ENCODE peak calls at places on chromosomes 3 and 15, in four cellular contexts. One of them, this sample, is unnamed.

GRCh38 chr15:53978248-53978906 is at the start of gene UNC13C:
- DNase-seq in NCI-H1694 treated with DMSO at 0.1 percent for 48 hours: no peak
- DNase-seq in WTC11: peak
- DNase-seq in activated CD4-positive, alpha-beta T cell treated with anti-CD3 and anti-CD28 coated beads, Interleukin-2, amount 50 U/mL, for 24 hours: no peak
- DNase-seq in this sample: peak

GRCh38 chr3:113254171-113254947 is 43.0 kb downstream of the BOC start:
- DNase-seq in activated CD4-positive, alpha-beta T cell treated with anti-CD3 and anti-CD28 coated beads, Interleukin-2, amount 50 U/mL, for 24 hours: no peak
- DNase-seq in NCI-H1694 treated with DMSO at 0.1 percent for 48 hours: no peak
- DNase-seq in WTC11: no peak
- DNase-seq in this sample: no peak

GRCh38 chr3:108289159-108289558 is 7.2 kb upstream of the HHLA2 start:
- DNase-seq in activated CD4-positive, alpha-beta T cell treated with anti-CD3 and anti-CD28 coated beads, Interleukin-2, amount 50 U/mL, for 24 hours: no peak
- DNase-seq in WTC11: no peak
- DNase-seq in NCI-H1694 treated with DMSO at 0.1 percent for 48 hours: no peak
- DNase-seq in this sample: no peak

GRCh38 chr3:195212749-195213085 is 58.2 kb downstream of the XXYLT1 start:
- DNase-seq in NCI-H1694 treated with DMSO at 0.1 percent for 48 hours: no peak
- DNase-seq in activated CD4-positive, alpha-beta T cell treated with anti-CD3 and anti-CD28 coated beads, Interleukin-2, amount 50 U/mL, for 24 hours: no peak
- DNase-seq in WTC11: no peak
- DNase-seq in this sample: no peak

GRCh38 chr3:145939431-145939830 is 221.6 kb downstream of the PLOD2 start:
- DNase-seq in WTC11: no peak
- DNase-seq in NCI-H1694 treated with DMSO at 0.1 percent for 48 hours: no peak
- DNase-seq in activated CD4-positive, alpha-beta T cell treated with anti-CD3 and anti-CD28 coated beads, Interleukin-2, amount 50 U/mL, for 24 hours: no peak
- DNase-seq in this sample: no peak

GRCh38 chr15:74053497-74053896 is 28.9 kb downstream of the GOLGA6A start:
- DNase-seq in NCI-H1694 treated with DMSO at 0.1 percent for 48 hours: no peak
- DNase-seq in WTC11: no peak
- DNase-seq in activated CD4-positive, alpha-beta T cell treated with anti-CD3 and anti-CD28 coated beads, Interleukin-2, amount 50 U/mL, for 24 hours: no peak
- DNase-seq in this sample: no peak

GRCh38 chr3:171393032-171393744 is 67.0 kb downstream of the TNIK start:
- DNase-seq in WTC11: peak
- DNase-seq in NCI-H1694 treated with DMSO at 0.1 percent for 48 hours: no peak
- DNase-seq in activated CD4-positive, alpha-beta T cell treated with anti-CD3 and anti-CD28 coated beads, Interleukin-2, amount 50 U/mL, for 24 hours: no peak
- DNase-seq in this sample: peak

GRCh38 chr15:67818464-67818863 is 6.8 kb upstream of the SKOR1 start:
- DNase-seq in NCI-H1694 treated with DMSO at 0.1 percent for 48 hours: no peak
- DNase-seq in WTC11: peak
- DNase-seq in activated CD4-positive, alpha-beta T cell treated with anti-CD3 and anti-CD28 coated beads, Interleukin-2, amount 50 U/mL, for 24 hours: no peak
- DNase-seq in this sample: no peak

GRCh38 chr3:144586382-144586781 is 614.8 kb downstream of the DIPK2A start:
- DNase-seq in NCI-H1694 treated with DMSO at 0.1 percent for 48 hours: no peak
- DNase-seq in activated CD4-positive, alpha-beta T cell treated with anti-CD3 and anti-CD28 coated beads, Interleukin-2, amount 50 U/mL, for 24 hours: no peak
- DNase-seq in WTC11: no peak
- DNase-seq in this sample: no peak

GRCh38 chr3:187261541-187261969 is 30.0 kb downstream of the MASP1 start:
- DNase-seq in NCI-H1694 treated with DMSO at 0.1 percent for 48 hours: no peak
- DNase-seq in activated CD4-positive, alpha-beta T cell treated with anti-CD3 and anti-CD28 coated beads, Interleukin-2, amount 50 U/mL, for 24 hours: no peak
- DNase-seq in WTC11: no peak
- DNase-seq in this sample: no peak

GRCh38 chr3:146265720-146266119 is 14.8 kb upstream of the PLSCR4 start:
- DNase-seq in NCI-H1694 treated with DMSO at 0.1 percent for 48 hours: no peak
- DNase-seq in WTC11: no peak
- DNase-seq in activated CD4-positive, alpha-beta T cell treated with anti-CD3 and anti-CD28 coated beads, Interleukin-2, amount 50 U/mL, for 24 hours: no peak
- DNase-seq in this sample: no peak

GRCh38 chr3:185094691-185095090 is 58.2 kb downstream of the C3orf70 start:
- DNase-seq in NCI-H1694 treated with DMSO at 0.1 percent for 48 hours: no peak
- DNase-seq in activated CD4-positive, alpha-beta T cell treated with anti-CD3 and anti-CD28 coated beads, Interleukin-2, amount 50 U/mL, for 24 hours: no peak
- DNase-seq in WTC11: no peak
- DNase-seq in this sample: no peak

GRCh38 chr3:171526869-171527268 is 66.7 kb upstream of the TNIK start:
- DNase-seq in activated CD4-positive, alpha-beta T cell treated with anti-CD3 and anti-CD28 coated beads, Interleukin-2, amount 50 U/mL, for 24 hours: no peak
- DNase-seq in WTC11: no peak
- DNase-seq in NCI-H1694 treated with DMSO at 0.1 percent for 48 hours: no peak
- DNase-seq in this sample: no peak

GRCh38 chr3:57646723-57647122 is 46.2 kb downstream of the DENND6A start:
- DNase-seq in WTC11: no peak
- DNase-seq in NCI-H1694 treated with DMSO at 0.1 percent for 48 hours: no peak
- DNase-seq in activated CD4-positive, alpha-beta T cell treated with anti-CD3 and anti-CD28 coated beads, Interleukin-2, amount 50 U/mL, for 24 hours: no peak
- DNase-seq in this sample: no peak

GRCh38 chr3:10602769-10603768 is 97.7 kb upstream of the ATP2B2 start:
- DNase-seq in WTC11: no peak
- DNase-seq in activated CD4-positive, alpha-beta T cell treated with anti-CD3 and anti-CD28 coated beads, Interleukin-2, amount 50 U/mL, for 24 hours: peak
- DNase-seq in NCI-H1694 treated with DMSO at 0.1 percent for 48 hours: no peak
- DNase-seq in this sample: no peak

GRCh38 chr15:43776101-43776717 is 557 bp downstream of the ELL3 start:
- DNase-seq in NCI-H1694 treated with DMSO at 0.1 percent for 48 hours: no peak
- DNase-seq in WTC11: peak
- DNase-seq in activated CD4-positive, alpha-beta T cell treated with anti-CD3 and anti-CD28 coated beads, Interleukin-2, amount 50 U/mL, for 24 hours: no peak
- DNase-seq in this sample: no peak

GRCh38 chr15:92283813-92284212 is 109.9 kb upstream of the ST8SIA2 start:
- DNase-seq in activated CD4-positive, alpha-beta T cell treated with anti-CD3 and anti-CD28 coated beads, Interleukin-2, amount 50 U/mL, for 24 hours: no peak
- DNase-seq in WTC11: no peak
- DNase-seq in NCI-H1694 treated with DMSO at 0.1 percent for 48 hours: no peak
- DNase-seq in this sample: no peak

GRCh38 chr3:156148946-156149348 is 28.6 kb downstream of the KCNAB1 start:
- DNase-seq in NCI-H1694 treated with DMSO at 0.1 percent for 48 hours: no peak
- DNase-seq in activated CD4-positive, alpha-beta T cell treated with anti-CD3 and anti-CD28 coated beads, Interleukin-2, amount 50 U/mL, for 24 hours: no peak
- DNase-seq in WTC11: no peak
- DNase-seq in this sample: no peak

GRCh38 chr3:13532085-13532484 is 16.8 kb upstream of the FBLN2 start:
- DNase-seq in activated CD4-positive, alpha-beta T cell treated with anti-CD3 and anti-CD28 coated beads, Interleukin-2, amount 50 U/mL, for 24 hours: no peak
- DNase-seq in NCI-H1694 treated with DMSO at 0.1 percent for 48 hours: no peak
- DNase-seq in WTC11: no peak
- DNase-seq in this sample: no peak